ENCODE peak calls at places on chromosome 11, in eight cellular contexts. T is brain microvascular endothelial cell, E is mammary epithelial cell, L is stomach, Y is neural progenitor cell, H is SK-N-SH, G is endothelial cell of umbilical vein, K is BJ. R is an unnamed sample.

GRCh38 chr11:120212259-120212888 is 1.5 kb downstream of the OAF start:
- DNase-seq in T (no peak), E (no peak), L (no peak), Y (no peak), H (peak; percentile 54), G (peak; percentile 26), K (no peak), R (no peak)

GRCh38 chr11:1749020-1749758 is 1.2 kb downstream of the IFITM10 start:
- DNase-seq in T (no peak), E (peak; percentile 44), L (no peak), Y (peak; percentile 65), H (peak; percentile 85), G (no peak), K (no peak), R (no peak)

GRCh38 chr11:57324154-57324885 is 432 bp downstream of the TNKS1BP1 start:
- DNase-seq in T (peak; percentile 34), E (no peak), L (peak; percentile 33), Y (peak; percentile 88), H (peak; percentile 94), G (peak; percentile 51), K (no peak), R (no peak)

GRCh38 chr11:32809313-32809712 is 14.9 kb upstream of the CCDC73 start:
- DNase-seq in T (peak; percentile 85), E (peak; percentile 67), L (peak; percentile 73), Y (peak; percentile 83), H (peak; percentile 62), G (peak; percentile 80), K (peak; percentile 18), R (peak; percentile 24)

GRCh38 chr11:102316505-102316904 is 779 bp upstream of the BIRC3 start:
- DNase-seq in T (no peak), E (no peak), L (no peak), Y (no peak), H (no peak), G (no peak), K (no peak), R (no peak)

GRCh38 chr11:104154296-104154695 is 9.7 kb downstream of the PDGFD start:
- DNase-seq in T (no peak), E (no peak), L (no peak), Y (peak; percentile 28), H (no peak), G (no peak), K (no peak), R (no peak)

GRCh38 chr11:86183694-86184093 is 60.9 kb upstream of the EED start:
- DNase-seq in T (peak; percentile 63), E (peak; percentile 75), L (no peak), Y (no peak), H (no peak), G (no peak), K (no peak), R (no peak)

GRCh38 chr11:13745165-13745564 is 76.7 kb downstream of the FAR1 start:
- DNase-seq in T (no peak), E (no peak), L (no peak), Y (no peak), H (no peak), G (peak; percentile 84), K (no peak), R (no peak)

GRCh38 chr11:119694334-119694733 is 34.7 kb downstream of the NECTIN1 start:
- DNase-seq in T (no peak), E (peak; percentile 56), L (peak; percentile 63), Y (no peak), H (no peak), G (no peak), K (no peak), R (no peak)

GRCh38 chr11:13669544-13670488 is 1.3 kb downstream of the FAR1 start:
- DNase-seq in T (no peak), E (peak; percentile 20), L (no peak), Y (no peak), H (no peak), G (no peak), K (no peak), R (no peak)

GRCh38 chr11:114625294-114625693 is 29.7 kb upstream of the NXPE4 start:
- DNase-seq in T (no peak), E (no peak), L (no peak), Y (no peak), H (no peak), G (no peak), K (no peak), R (no peak)

GRCh38 chr11:76661306-76661751 is 9.2 kb downstream of the LRRC32 start:
- DNase-seq in T (no peak), E (no peak), L (no peak), Y (no peak), H (no peak), G (no peak), K (no peak), R (no peak)

GRCh38 chr11:72703281-72704008 is 29.2 kb upstream of the PDE2A start:
- DNase-seq in T (peak; percentile 43), E (no peak), L (no peak), Y (peak; percentile 67), H (no peak), G (no peak), K (peak; percentile 48), R (peak; percentile 50)

GRCh38 chr11:75388386-75389275 is 10.7 kb upstream of the RPS3 start:
- DNase-seq in T (peak; percentile 69), E (peak; percentile 61), L (peak; percentile 68), Y (peak; percentile 79), H (peak; percentile 85), G (peak; percentile 92), K (no peak), R (no peak)

GRCh38 chr11:393219-394033 is 583 bp upstream of the PKP3 start:
- DNase-seq in T (peak; percentile 62), E (peak; percentile 92), L (peak; percentile 66), Y (no peak), H (no peak), G (no peak), K (peak; percentile 29), R (no peak)

DNA sequence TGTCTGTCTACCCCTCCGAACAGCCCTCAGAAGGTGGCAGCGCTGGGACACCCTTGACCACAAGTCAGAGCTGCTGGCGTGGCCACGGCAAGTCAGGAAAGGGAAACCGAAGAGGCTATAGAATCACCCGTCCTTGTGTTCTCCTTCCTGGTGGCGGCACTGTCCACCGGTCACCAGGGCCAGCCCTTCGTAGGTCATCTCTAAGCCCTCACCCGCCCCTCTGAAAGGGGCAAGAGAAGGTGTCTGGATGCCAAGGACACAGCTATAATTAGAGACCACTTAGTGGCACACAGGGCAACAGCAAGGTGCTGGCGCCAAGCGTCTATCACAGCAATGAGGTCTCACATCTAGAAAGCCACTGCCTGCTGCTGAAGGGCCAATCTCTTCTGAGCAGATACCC is 320.9 kb downstream of the SHANK2 start:
- DNase-seq in T (no peak), E (no peak), L (no peak), Y (no peak), H (no peak), G (no peak), K (no peak), R (no peak)
- H3K4me3 ChIP-seq in T (no peak overlapping the region), E (no peak overlapping the region), L (no peak overlapping the region), Y (no peak overlapping the region), H (no peak overlapping the region), G (no peak overlapping the region), K (no peak overlapping the region), R (no peak overlapping the region)

GRCh38 chr11:128629516-128630106 is 42.3 kb upstream of the ETS1 start:
- DNase-seq in T (no peak), E (no peak), L (no peak), Y (no peak), H (no peak), G (no peak), K (no peak), R (no peak)

GRCh38 chr11:128634395-128634794 is 47.0 kb upstream of the ETS1 start:
- DNase-seq in T (no peak), E (no peak), L (no peak), Y (no peak), H (no peak), G (no peak), K (no peak), R (no peak)

GRCh38 chr11:128630367-128631230 is 43.2 kb upstream of the ETS1 start:
- DNase-seq in T (peak; percentile 78), E (peak; percentile 60), L (peak; percentile 91), Y (peak; percentile 87), H (peak; percentile 83), G (peak; percentile 89), K (no peak), R (peak; percentile 31)

GRCh38 chr11:128633384-128633965 is 46.1 kb upstream of the ETS1 start:
- DNase-seq in T (no peak), E (no peak), L (no peak), Y (no peak), H (no peak), G (no peak), K (no peak), R (no peak)

GRCh38 chr11:128632151-128632791 is 44.9 kb upstream of the ETS1 start:
- DNase-seq in T (peak; percentile 45), E (peak; percentile 23), L (no peak), Y (peak; percentile 80), H (peak; percentile 67), G (peak; percentile 59), K (no peak), R (no peak)
- TF ChIP-seq CTCF in T (peak; percentile 87), E (peak; percentile 50), L (peak; percentile 40), Y (peak; percentile 70), H (peak; percentile 73), G (peak; percentile 73), K (peak; percentile 84), R (peak; percentile 84)

DNA sequence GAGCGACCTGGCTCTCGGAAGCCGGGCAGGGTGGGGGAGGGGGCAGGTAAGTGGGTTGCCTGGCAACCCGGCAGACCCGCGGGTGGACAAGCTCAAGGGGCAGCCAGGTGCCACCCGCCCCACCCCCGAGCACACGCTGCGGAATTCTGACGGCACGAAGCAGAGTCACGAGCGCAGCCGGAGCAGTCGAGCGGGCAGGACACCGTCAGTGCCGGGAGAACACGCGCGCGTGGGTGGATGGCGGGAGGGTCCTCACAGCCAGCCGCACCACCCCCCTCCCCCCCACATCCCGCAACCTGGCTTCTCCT is 133.2 kb upstream of the HSD17B12 start:
- DNase-seq in T (no peak), E (no peak), L (peak; percentile 26), Y (peak; percentile 30), H (no peak), G (no peak), K (no peak), R (no peak)
- H3K4me3 ChIP-seq in T (no peak overlapping the region), E (peak overlapping the region; percentile 41), L (peak overlapping the region; percentile 45), Y (peak overlapping the region; percentile 33), H (peak overlapping the region; percentile 30), G (no peak overlapping the region), K (no peak overlapping the region), R (no peak overlapping the region)

DNA sequence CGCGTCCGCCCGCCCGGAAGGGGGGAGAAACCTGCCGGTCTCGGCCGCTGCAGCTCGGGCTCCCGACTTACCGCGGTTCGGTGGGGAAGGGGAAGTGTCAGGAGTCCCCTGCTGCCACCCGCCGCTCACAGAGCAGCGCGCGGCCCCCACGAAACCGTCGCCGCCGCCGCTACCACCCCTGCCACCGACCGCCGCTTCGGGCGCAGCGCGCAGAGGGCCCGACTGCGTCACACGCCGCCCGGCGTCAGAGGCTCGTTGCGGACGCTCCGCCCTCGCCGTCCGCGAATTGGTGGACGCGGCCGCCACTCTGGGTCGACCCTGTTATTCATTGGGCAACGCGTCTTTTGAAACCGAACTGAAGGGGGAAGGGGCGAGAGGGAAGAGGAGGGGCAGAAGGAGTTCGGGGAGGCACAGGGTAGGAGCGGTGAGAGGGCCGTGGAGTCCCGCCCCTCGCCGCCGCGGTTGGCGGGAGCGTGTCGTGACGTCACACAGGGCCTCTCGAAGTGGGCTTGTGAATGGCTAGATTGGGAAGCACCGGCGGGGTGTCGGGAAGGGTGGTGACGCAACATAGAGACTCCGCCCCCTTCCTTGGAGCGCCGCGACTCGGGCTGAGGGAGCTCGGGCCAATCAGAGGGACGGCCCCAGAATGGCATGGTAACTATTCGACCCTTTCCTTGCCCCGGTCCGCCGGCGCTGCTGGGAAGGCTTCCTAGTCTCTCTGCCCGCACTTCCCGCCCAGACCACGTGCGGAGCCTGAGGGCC is at the start of gene NUP98:
- DNase-seq in T (peak; percentile 100), E (peak; percentile 100), L (peak; percentile 100), Y (peak; percentile 100), H (peak; percentile 97), G (peak; percentile 100), K (peak; percentile 100), R (peak; percentile 99)
- TF ChIP-seq CTCF in T (no peak), E (no peak), L (no peak), Y (peak; percentile 9), H (no peak), G (peak; percentile 2), K (no peak), R (no peak)

R was measured in AG04449.